ENCODE peak calls at places on chromosome 5, in seven cellular contexts. Q, D, T, V, Z, C and B are unnamed samples.

GRCh38 chr5:31853398-31854135 is 214.6 kb downstream of the PDZD2 start:
- DNase-seq in Q (no peak), C (no peak), T (no peak), V (no peak), D (no peak), Z (no peak), B (no peak)

GRCh38 chr5:34436761-34437501 is 219.2 kb upstream of the RAI14 start:
- DNase-seq in V (no peak), D (no peak), C (no peak), Q (no peak), T (peak; percentile 75), Z (no peak), B (no peak)

GRCh38 chr5:143033535-143034260 is 263.5 kb downstream of the ARHGAP26 start:
- DNase-seq in Z (peak; percentile 83), D (peak; percentile 77), T (peak; percentile 94), V (no peak), C (no peak), Q (no peak), B (peak; percentile 89)

GRCh38 chr5:132501961-132502931 is 11.7 kb upstream of the IRF1 start:
- DNase-seq in T (peak; percentile 52), Z (no peak), C (no peak), V (no peak), Q (no peak), D (no peak), B (no peak)

GRCh38 chr5:132012385-132013005 is 1.0 kb upstream of the ACSL6 start:
- DNase-seq in Z (no peak), T (peak; percentile 74), V (no peak), D (peak; percentile 80), C (peak; percentile 64), Q (peak; percentile 14), B (peak; percentile 26)

GRCh38 chr5:127338501-127338900 is 47.9 kb downstream of the MEGF10 start:
- DNase-seq in V (no peak), C (no peak), T (no peak), D (no peak), Z (no peak), Q (no peak), B (no peak)

GRCh38 chr5:87267574-87268125 is at the start of gene RASA1:
- DNase-seq in D (peak; percentile 98), V (peak; percentile 66), T (peak; percentile 93), Z (peak; percentile 55), Q (peak; percentile 92), C (peak; percentile 82), B (peak; percentile 79)

GRCh38 chr5:39605145-39605544 is 180.4 kb upstream of the DAB2 start:
- DNase-seq in D (no peak), Z (no peak), Q (no peak), C (no peak), V (no peak), T (no peak), B (no peak)